ENCODE peak calls at places on chromosomes 3 and 15, in eight cellular contexts. V is brain microvascular endothelial cell, U is tibial artery, E is left ventricle myocardium inferior, D is GM12878, A is dorsolateral prefrontal cortex, M is AG09309, L is astrocyte. S is an unnamed sample.

GRCh38 chr3:30435950-30436349 is 170.5 kb upstream of the TGFBR2 start:
- DNase-seq in V (no peak), U (no peak), E (no peak), D (no peak), A (no peak), M (no peak), L (no peak), S (no peak)

GRCh38 chr3:132180337-132180791 is 136.8 kb upstream of the ACP3 start:
- DNase-seq in V (peak; percentile 38), U (no peak), E (no peak), D (peak; percentile 5), A (no peak), M (peak; percentile 31), L (peak; percentile 34), S (no peak)

GRCh38 chr3:153350420-153350819 is 188.4 kb downstream of the RAP2B start:
- DNase-seq in V (peak; percentile 45), U (no peak), E (no peak), D (no peak), A (no peak), M (peak; percentile 56), L (peak; percentile 95), S (no peak)

GRCh38 chr3:185979721-185980121 is 41.9 kb upstream of the TRA2B start:
- DNase-seq in V (peak; percentile 42), U (no peak), E (no peak), D (no peak), A (no peak), M (no peak), L (no peak), S (no peak)

GRCh38 chr3:62888180-62888579 is 13.0 kb upstream of the CADPS start:
- DNase-seq in V (no peak), U (no peak), E (no peak), D (no peak), A (no peak), M (no peak), L (no peak), S (no peak)

GRCh38 chr15:73397461-73397860 is 28.7 kb upstream of the HCN4 start:
- DNase-seq in V (no peak), U (no peak), E (no peak), D (no peak), A (no peak), M (no peak), L (no peak), S (no peak)

GRCh38 chr3:95154775-95155174 is 1091.9 kb downstream of the NSUN3 start:
- DNase-seq in V (peak; percentile 31), U (no peak), E (no peak), D (no peak), A (no peak), M (no peak), L (peak; percentile 49), S (no peak)

GRCh38 chr3:182618085-182618732 is 175.1 kb upstream of the ATP11B start:
- DNase-seq in V (no peak), U (no peak), E (no peak), D (no peak), A (no peak), M (no peak), L (peak; percentile 39), S (no peak)

GRCh38 chr15:95492388-95493070 is 838.0 kb upstream of the NR2F2 start:
- DNase-seq in V (no peak), U (no peak), E (no peak), D (no peak), A (no peak), M (no peak), L (no peak), S (no peak)

GRCh38 chr3:155254445-155254844 is 39.0 kb downstream of the STRIT1 start:
- DNase-seq in V (no peak), U (no peak), E (no peak), D (no peak), A (no peak), M (no peak), L (no peak), S (no peak)

GRCh38 chr3:78497692-78498091 is 1270.1 kb downstream of the ROBO1 start:
- DNase-seq in V (no peak), U (no peak), E (no peak), D (no peak), A (no peak), M (peak; percentile 8), L (no peak), S (no peak)

GRCh38 chr3:170992854-170993253 is 33.7 kb downstream of the SLC2A2 start:
- DNase-seq in V (no peak), U (no peak), E (no peak), D (no peak), A (no peak), M (no peak), L (peak; percentile 71), S (no peak)

DNA sequence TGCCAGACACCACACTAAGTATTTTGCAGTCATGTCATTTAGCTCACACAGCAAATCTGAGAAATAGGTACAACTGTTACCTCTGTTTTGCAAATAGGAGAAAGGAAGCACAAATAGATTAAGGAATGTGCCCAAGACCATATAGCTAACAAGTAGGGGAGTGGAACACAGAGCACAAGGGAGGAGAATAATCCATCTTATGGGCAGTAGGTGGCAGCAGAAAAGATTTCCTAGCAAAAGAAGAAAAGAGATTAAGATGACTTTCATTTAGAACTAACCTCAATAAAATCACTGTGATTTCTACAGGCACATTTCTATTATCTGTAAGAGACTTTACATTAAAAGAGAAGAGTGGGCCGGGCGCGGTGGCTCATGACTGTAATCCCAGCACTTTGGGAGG is 49.1 kb downstream of the NR1I2 start:
- DNase-seq in V (no peak), U (no peak), E (no peak), D (no peak), A (no peak), M (no peak), L (no peak), S (no peak)
- TF ChIP-seq CTCF in V (peak; percentile 35), U (no peak), E (no peak), D (peak; percentile 24), A (no peak), M (peak; percentile 14), L (no peak), S (no peak)

GRCh38 chr15:80665151-80665550 is 30.0 kb upstream of the ABHD17C start:
- DNase-seq in V (no peak), U (no peak), E (no peak), D (no peak), A (no peak), M (no peak), L (no peak), S (no peak)

GRCh38 chr15:80659375-80659774 is 35.7 kb upstream of the ABHD17C start:
- DNase-seq in V (no peak), U (no peak), E (no peak), D (no peak), A (no peak), M (no peak), L (no peak), S (no peak)

GRCh38 chr15:80662756-80663553 is 32.2 kb upstream of the ABHD17C start:
- DNase-seq in V (no peak), U (no peak), E (no peak), D (no peak), A (no peak), M (no peak), L (no peak), S (no peak)

GRCh38 chr15:80662129-80662528 is 33.0 kb upstream of the ABHD17C start:
- DNase-seq in V (no peak), U (no peak), E (no peak), D (no peak), A (no peak), M (no peak), L (no peak), S (no peak)

GRCh38 chr15:80660114-80660513 is 35.0 kb upstream of the ABHD17C start:
- DNase-seq in V (peak; percentile 31), U (no peak), E (no peak), D (no peak), A (no peak), M (no peak), L (peak; percentile 27), S (no peak)
- TF ChIP-seq CTCF in V (peak; percentile 66), U (peak; percentile 35), E (peak; percentile 43), D (peak; percentile 25), A (peak; percentile 40), M (peak; percentile 74), L (peak; percentile 33), S (no peak)

GRCh38 chr3:81375921-81376320 is 385.5 kb downstream of the GBE1 start:
- DNase-seq in V (no peak), U (no peak), E (no peak), D (no peak), A (no peak), M (no peak), L (peak; percentile 6), S (no peak)
- TF ChIP-seq CTCF in V (no peak), U (no peak), E (no peak), D (no peak), A (no peak), M (no peak), L (no peak), S (no peak)

GRCh38 chr3:51974277-51974962 is 444 bp upstream of the ABHD14A start:
- DNase-seq in V (no peak), U (peak; percentile 39), E (no peak), D (no peak), A (no peak), M (no peak), L (no peak), S (no peak)
- TF ChIP-seq CTCF in V (no peak), U (peak; percentile 3), E (peak; percentile 36), D (no peak), A (peak; percentile 29), M (no peak), L (no peak), S (no peak)

GRCh38 chr15:47374222-47374621 is 343.1 kb upstream of the SEMA6D start:
- DNase-seq in V (peak; percentile 12), U (no peak), E (no peak), D (no peak), A (no peak), M (no peak), L (no peak), S (no peak)
- TF ChIP-seq CTCF in V (peak; percentile 65), U (no peak), E (peak; percentile 40), D (no peak), A (no peak), M (peak; percentile 29), L (peak; percentile 14), S (no peak)

DNA sequence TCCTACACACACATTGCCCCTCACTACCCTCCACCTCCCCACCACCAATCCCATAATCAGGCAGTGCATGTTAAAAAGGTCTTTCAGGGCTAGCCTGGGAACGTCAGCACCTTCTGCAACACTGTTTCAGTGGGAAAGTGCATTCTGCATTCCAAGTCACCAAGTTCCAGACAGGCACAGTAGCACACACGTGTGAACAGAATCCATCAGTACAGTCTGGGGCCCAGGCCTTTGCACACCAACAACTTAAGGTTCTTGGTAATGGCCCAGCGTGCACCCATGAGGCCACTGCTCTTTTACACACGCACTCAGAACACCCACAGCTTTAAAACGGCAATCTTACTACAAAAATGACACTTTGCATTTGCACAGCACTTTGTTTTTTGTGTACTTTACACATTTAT is 1.2 kb downstream of the ANXA2 start:
- DNase-seq in V (no peak), U (no peak), E (no peak), D (no peak), A (no peak), M (no peak), L (no peak), S (no peak)
- TF ChIP-seq CTCF in V (no peak), U (no peak), E (no peak), D (no peak), A (no peak), M (no peak), L (no peak), S (no peak)

GRCh38 chr3:175127075-175127662 is 268.0 kb downstream of the NAALADL2 start:
- DNase-seq in V (no peak), U (no peak), E (no peak), D (no peak), A (no peak), M (no peak), L (no peak), S (no peak)

GRCh38 chr3:175121225-175121624 is 262.1 kb downstream of the NAALADL2 start:
- DNase-seq in V (no peak), U (no peak), E (no peak), D (no peak), A (no peak), M (no peak), L (no peak), S (no peak)
- TF ChIP-seq CTCF in V (peak; percentile 52), U (no peak), E (no peak), D (peak; percentile 12), A (no peak), M (peak; percentile 29), L (peak; percentile 16), S (no peak)

S was measured in mesothelial cell of epicardium.